ENCODE peak calls at places on chromosome 16, in seven cellular contexts. N is brain microvascular endothelial cell, K is psoas muscle, T is fibroblast of lung, Y is AG04450, Q is AG10803, L is Calu3. S is an unnamed sample.

GRCh38 chr16:74169687-74170522 is 126.7 kb upstream of the PSMD7 start:
- DNase-seq in N (peak; percentile 24), K (no peak), T (no peak), Y (peak; percentile 71), Q (peak; percentile 0), L (no peak), S (no peak)

GRCh38 chr16:74813109-74813641 is 38.6 kb upstream of the FA2H start:
- DNase-seq in N (peak; percentile 50), K (peak; percentile 74), T (peak; percentile 56), Y (peak; percentile 4), Q (peak; percentile 53), L (peak; percentile 96), S (peak; percentile 91)

GRCh38 chr16:8646271-8646670 is 24.8 kb downstream of the METTL22 start:
- DNase-seq in N (no peak), K (no peak), T (no peak), Y (no peak), Q (no peak), L (no peak), S (no peak)

GRCh38 chr16:19850131-19850817 is 34.4 kb downstream of the GPRC5B start:
- DNase-seq in N (no peak), K (no peak), T (no peak), Y (no peak), Q (no peak), L (no peak), S (no peak)

GRCh38 chr16:83953796-83954576 is 946 bp downstream of the OSGIN1 start:
- DNase-seq in N (peak; percentile 20), K (no peak), T (peak; percentile 44), Y (no peak), Q (peak; percentile 17), L (peak; percentile 48), S (no peak)

GRCh38 chr16:15765880-15766279 is 90.9 kb downstream of the MYH11 start:
- DNase-seq in N (peak; percentile 45), K (no peak), T (no peak), Y (no peak), Q (peak; percentile 48), L (peak; percentile 56), S (no peak)

GRCh38 chr16:27244363-27244755 is 24.2 kb downstream of the NSMCE1 start:
- DNase-seq in N (no peak), K (no peak), T (no peak), Y (no peak), Q (no peak), L (no peak), S (no peak)

GRCh38 chr16:17467923-17468540 is 2.7 kb downstream of the XYLT1 start:
- DNase-seq in N (peak; percentile 14), K (peak; percentile 77), T (peak; percentile 62), Y (peak; percentile 32), Q (peak; percentile 76), L (peak; percentile 74), S (peak; percentile 84)

GRCh38 chr16:26672206-26672605 is 394.5 kb upstream of the C16orf82 start:
- DNase-seq in N (no peak), K (no peak), T (no peak), Y (no peak), Q (no peak), L (no peak), S (no peak)

GRCh38 chr16:28180660-28181556 is 30.9 kb downstream of the XPO6 start:
- DNase-seq in N (no peak), K (no peak), T (peak; percentile 56), Y (no peak), Q (peak; percentile 69), L (no peak), S (no peak)

GRCh38 chr16:28986492-28986891 is 1.6 kb downstream of the LAT start:
- DNase-seq in N (no peak), K (no peak), T (no peak), Y (no peak), Q (no peak), L (no peak), S (no peak)

GRCh38 chr16:29111421-29111820 is 126.6 kb downstream of the LAT start:
- DNase-seq in N (no peak), K (no peak), T (no peak), Y (no peak), Q (no peak), L (no peak), S (no peak)

GRCh38 chr16:2008631-2009301 is 855 bp downstream of the ZNF598 start:
- DNase-seq in N (no peak), K (peak; percentile 60), T (no peak), Y (no peak), Q (peak; percentile 62), L (no peak), S (no peak)

GRCh38 chr16:53404959-53405358 is 29.3 kb upstream of the RBL2 start:
- DNase-seq in N (no peak), K (no peak), T (no peak), Y (no peak), Q (no peak), L (no peak), S (no peak)

GRCh38 chr16:28549301-28549899 is 4.3 kb upstream of the SGF29 start:
- DNase-seq in N (peak; percentile 14), K (no peak), T (peak; percentile 27), Y (no peak), Q (peak; percentile 47), L (peak; percentile 41), S (no peak)

GRCh38 chr16:74309789-74310781 is 13.5 kb downstream of the PSMD7 start:
- DNase-seq in N (peak; percentile 23), K (no peak), T (peak; percentile 44), Y (peak; percentile 23), Q (peak; percentile 58), L (peak; percentile 38), S (no peak)

GRCh38 chr16:85898521-85899442 is at the start of gene IRF8:
- DNase-seq in N (peak; percentile 17), K (peak; percentile 76), T (peak; percentile 66), Y (no peak), Q (no peak), L (peak; percentile 68), S (peak; percentile 68)

GRCh38 chr16:57620316-57621231 is 7.9 kb upstream of the ADGRG1 start:
- DNase-seq in N (no peak), K (peak; percentile 48), T (no peak), Y (no peak), Q (no peak), L (peak; percentile 85), S (peak; percentile 8)

GRCh38 chr16:72875291-72876036 is 172.5 kb downstream of the ZFHX3 start:
- DNase-seq in N (no peak), K (no peak), T (no peak), Y (no peak), Q (no peak), L (peak; percentile 21), S (no peak)

GRCh38 chr16:2339521-2340484 is 725 bp downstream of the ABCA3 start:
- DNase-seq in N (no peak), K (peak; percentile 79), T (peak; percentile 16), Y (no peak), Q (peak; percentile 16), L (peak; percentile 53), S (peak; percentile 84)

GRCh38 chr16:4160663-4161436 is 44.6 kb upstream of the ADCY9 start:
- DNase-seq in N (no peak), K (no peak), T (no peak), Y (no peak), Q (peak; percentile 21), L (no peak), S (no peak)

GRCh38 chr16:58038219-58038641 is 12.7 kb downstream of the MMP15 start:
- DNase-seq in N (no peak), K (peak; percentile 36), T (no peak), Y (no peak), Q (no peak), L (no peak), S (no peak)

GRCh38 chr16:4372578-4373355 is 1.1 kb downstream of the VASN start:
- DNase-seq in N (peak; percentile 57), K (no peak), T (no peak), Y (no peak), Q (peak; percentile 90), L (peak; percentile 52), S (no peak)

GRCh38 chr16:30004811-30005242 is 6.0 kb downstream of the DOC2A start:
- DNase-seq in N (no peak), K (no peak), T (no peak), Y (no peak), Q (no peak), L (no peak), S (no peak)

DNA sequence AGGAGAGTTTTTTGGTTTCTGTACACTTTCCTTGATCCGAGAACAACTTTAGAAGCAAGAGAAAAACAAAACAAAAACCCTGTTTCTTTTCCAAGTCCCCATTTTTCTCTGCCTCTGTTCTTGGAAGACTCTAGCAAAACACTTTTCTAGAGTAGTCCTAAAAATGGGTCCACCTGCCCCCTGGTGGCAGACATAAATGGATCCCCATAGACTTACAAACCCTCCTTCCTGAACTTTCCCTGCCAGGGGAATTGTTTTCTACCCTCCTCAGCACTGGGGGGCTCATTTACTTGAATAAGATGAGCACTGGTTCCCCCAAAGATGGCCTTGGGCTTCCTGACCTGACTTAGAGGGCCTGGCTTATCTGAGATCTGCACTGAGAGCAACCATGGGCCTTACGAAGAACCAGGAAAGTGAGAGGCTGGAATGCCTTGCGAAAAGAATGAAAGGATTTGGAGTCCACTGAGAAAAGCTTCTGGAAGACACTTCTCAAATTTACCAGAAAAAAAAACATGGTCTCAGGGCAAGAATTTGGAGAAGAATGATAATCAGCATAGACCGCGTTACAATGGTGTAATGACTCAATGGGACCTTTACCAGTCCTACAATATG is 48.0 kb upstream of the CDYL2 start:
- DNase-seq in N (peak; percentile 22), K (no peak), T (peak; percentile 17), Y (no peak), Q (peak; percentile 29), L (peak; percentile 46), S (peak; percentile 31)
- TF ChIP-seq CTCF in N (peak; percentile 72), K (no peak), T (peak; percentile 37), Y (peak; percentile 56), Q (peak; percentile 51), L (peak; percentile 71), S (peak; percentile 52)

GRCh38 chr16:77951788-77952187 is 70.6 kb upstream of the CLEC3A start:
- DNase-seq in N (no peak), K (no peak), T (no peak), Y (no peak), Q (no peak), L (peak; percentile 5), S (no peak)
- TF ChIP-seq CTCF in N (peak; percentile 47), K (peak; percentile 27), T (no peak), Y (peak; percentile 32), Q (no peak), L (no peak), S (peak; percentile 25)

GRCh38 chr16:82016268-82016667 is 5.0 kb upstream of the SDR42E1 start:
- DNase-seq in N (peak; percentile 66), K (no peak), T (peak; percentile 60), Y (no peak), Q (peak; percentile 58), L (peak; percentile 71), S (no peak)
- TF ChIP-seq CTCF in N (peak; percentile 62), K (no peak), T (peak; percentile 22), Y (peak; percentile 39), Q (peak; percentile 47), L (peak; percentile 70), S (peak; percentile 64)

DNA sequence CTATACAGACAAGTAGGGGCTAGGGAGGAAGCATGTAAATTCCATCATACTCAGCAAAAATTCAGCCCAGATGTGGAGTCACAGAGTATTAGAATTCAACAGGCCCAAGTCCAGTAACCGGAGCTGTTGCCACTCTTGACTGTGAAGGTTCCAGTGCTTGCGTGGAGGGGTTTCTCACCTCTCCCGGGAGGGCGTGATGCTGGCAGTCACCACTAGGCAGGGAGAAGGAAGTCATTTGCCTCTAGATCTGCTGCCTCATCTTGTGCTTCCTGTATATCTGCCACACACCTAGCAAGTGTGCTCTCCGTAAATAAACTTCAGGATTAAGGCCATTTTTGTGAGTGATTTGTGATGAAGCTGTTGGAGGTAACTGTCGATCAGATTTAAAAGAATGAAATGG is 1.0 kb upstream of the CKLF start:
- DNase-seq in N (no peak), K (no peak), T (peak; percentile 24), Y (no peak), Q (peak; percentile 32), L (peak; percentile 70), S (peak; percentile 68)
- TF ChIP-seq CTCF in N (peak; percentile 56), K (peak; percentile 18), T (peak; percentile 3), Y (peak; percentile 6), Q (peak; percentile 34), L (peak; percentile 40), S (peak; percentile 64)